ENCODE peak calls at places on chromosomes 3 and 15, in five cellular contexts. M, N, H, W and T are unnamed samples.
A peak's percentile ranks its signal among the peaks of the same experiment; 100 is the strongest.

GRCh38 chr3:29764059-29764458 is 483.2 kb downstream of the RBMS3 start:
- DNase-seq in M (no peak), N (peak; percentile 21), H (no peak), W (no peak), T (no peak)

GRCh38 chr3:50602675-50603191 is 8.8 kb downstream of the CISH start:
- DNase-seq in M (no peak), N (no peak), H (no peak), W (peak; percentile 31), T (no peak)

GRCh38 chr3:119346076-119346496 is 51.9 kb downstream of the ARHGAP31 start:
- DNase-seq in M (no peak), N (peak; percentile 33), H (no peak), W (no peak), T (no peak)

GRCh38 chr15:61835029-61835428 is 225.2 kb downstream of the VPS13C start:
- DNase-seq in M (no peak), N (no peak), H (no peak), W (no peak), T (no peak)

GRCh38 chr3:152836269-152836668 is 1.3 kb downstream of the P2RY1 start:
- DNase-seq in M (no peak), N (no peak), H (no peak), W (no peak), T (no peak)

GRCh38 chr3:168847293-168847883 is 751.7 kb upstream of the GOLIM4 start:
- DNase-seq in M (peak; percentile 44), N (peak; percentile 34), H (no peak), W (peak; percentile 5), T (no peak)

GRCh38 chr3:196754215-196754937 is 14.7 kb downstream of the PAK2 start:
- DNase-seq in M (no peak), N (peak; percentile 34), H (no peak), W (no peak), T (no peak)

GRCh38 chr3:32203854-32204253 is 34.6 kb upstream of the CMTM8 start:
- DNase-seq in M (no peak), N (no peak), H (no peak), W (no peak), T (no peak)

GRCh38 chr3:46812237-46812791 is 50.9 kb downstream of the MYL3 start:
- DNase-seq in M (no peak), N (peak; percentile 90), H (peak; percentile 72), W (peak; percentile 57), T (peak; percentile 82)

GRCh38 chr3:77420316-77420715 is 380.4 kb downstream of the ROBO2 start:
- DNase-seq in M (no peak), N (no peak), H (no peak), W (no peak), T (no peak)

GRCh38 chr15:48361690-48362089 is 30.5 kb downstream of the DUT start:
- DNase-seq in M (no peak), N (no peak), H (no peak), W (no peak), T (no peak)

GRCh38 chr15:49621327-49622210 is 721 bp downstream of the DTWD1 start:
- DNase-seq in M (peak; percentile 12), N (peak; percentile 23), H (no peak), W (no peak), T (no peak)

GRCh38 chr15:49492834-49493233 is 69.8 kb downstream of the FGF7 start:
- DNase-seq in M (no peak), N (no peak), H (no peak), W (no peak), T (no peak)

GRCh38 chr3:125105116-125105515 is 49.3 kb upstream of the HEG1 start:
- DNase-seq in M (no peak), N (no peak), H (no peak), W (no peak), T (no peak)
- H3K4me1 ChIP-seq in M (peaks cover 6% of the 10 kb centered on the region), N (peaks cover 10% of the 10 kb centered on the region), H (no peaks in the 10 kb centered on the region), W (no peaks in the 10 kb centered on the region), T (peaks cover 3% of the 10 kb centered on the region)

GRCh38 chr3:124610130-124610529 is 120.1 kb upstream of the UMPS start:
- DNase-seq in M (no peak), N (no peak), H (no peak), W (no peak), T (no peak)
- H3K36me3 ChIP-seq in M (no peaks in the 10 kb centered on the region), N (no peaks in the 10 kb centered on the region), H (no peaks in the 10 kb centered on the region), W (no peaks in the 10 kb centered on the region), T (no peaks in the 10 kb centered on the region)

DNA sequence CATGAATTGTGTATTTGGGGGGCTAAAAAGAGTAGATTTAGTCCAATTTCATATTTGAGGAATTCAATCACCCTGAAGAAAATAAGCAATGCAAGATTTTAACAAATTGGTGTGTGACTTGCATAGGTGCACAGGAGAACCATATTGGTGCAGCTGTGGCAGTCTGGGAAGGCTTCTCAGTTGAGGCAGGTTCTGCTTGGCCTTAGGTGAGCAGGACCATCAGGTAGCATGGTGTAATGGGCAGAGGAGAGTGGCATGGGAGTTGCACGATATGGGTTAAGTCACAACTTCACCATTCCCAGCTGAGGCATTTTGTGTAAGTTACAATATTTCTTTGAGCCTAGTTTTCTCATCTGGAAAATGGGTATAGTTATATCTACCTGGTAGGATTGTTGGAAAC is 10.5 kb downstream of the EBLN2 start:
- DNase-seq in M (no peak), N (no peak), H (no peak), W (no peak), T (no peak)
- H3K27ac ChIP-seq in M (no peak overlapping the region), N (no peak overlapping the region), H (no peak overlapping the region), W (no peak overlapping the region), T (no peak overlapping the region)

DNA sequence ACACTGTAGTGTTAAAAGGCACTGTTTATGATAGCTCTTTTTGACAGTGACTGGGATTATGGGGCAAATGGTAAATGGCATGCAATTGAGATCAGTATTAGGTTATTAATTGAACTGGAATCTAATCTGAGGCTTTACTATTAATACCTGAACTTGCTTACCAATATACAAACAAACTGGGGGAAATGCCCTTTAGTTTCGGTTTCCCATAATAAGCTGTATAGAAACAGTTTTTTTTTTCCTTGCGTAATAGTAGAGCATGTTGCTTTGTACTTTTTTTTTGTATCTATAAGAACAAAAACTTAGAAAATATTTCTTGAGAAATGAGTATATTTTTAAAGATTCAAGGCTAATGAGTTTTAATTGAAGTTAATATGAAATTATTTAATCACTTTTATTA is 95.0 kb downstream of the FNDC3B start:
- DNase-seq in M (no peak), N (no peak), H (no peak), W (no peak), T (no peak)
- H3K4me1 ChIP-seq in M (peaks cover 20% of the 10 kb centered on the region), N (peaks cover 26% of the 10 kb centered on the region), H (peaks cover 9% of the 10 kb centered on the region), W (peaks cover 68% of the 10 kb centered on the region), T (peaks cover 10% of the 10 kb centered on the region)

DNA sequence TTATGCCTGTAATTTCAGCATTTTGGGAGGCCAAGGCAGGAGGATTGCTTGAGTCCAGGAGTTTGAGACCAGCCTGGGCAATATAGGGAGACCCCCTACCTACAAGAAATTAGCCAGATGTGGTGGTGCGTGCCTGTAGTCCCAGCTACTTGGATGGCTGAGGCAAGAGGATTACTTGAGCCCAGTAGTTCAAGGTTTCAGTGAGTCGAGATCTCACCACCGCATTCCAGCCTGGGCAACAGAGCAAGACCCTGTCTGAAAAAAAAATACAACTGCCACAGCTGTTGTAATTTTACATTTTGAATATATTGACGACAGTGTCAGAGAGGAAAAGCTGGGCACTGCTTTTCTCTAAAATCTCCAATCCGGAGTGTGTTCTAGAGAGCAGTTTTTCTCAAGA is 21.2 kb downstream of the TATDN2 start:
- DNase-seq in M (no peak), N (no peak), H (no peak), W (no peak), T (no peak)
- H3K36me3 ChIP-seq in M (peaks cover 97% of the 10 kb centered on the region), N (peaks cover 3% of the 10 kb centered on the region), H (no peaks in the 10 kb centered on the region), W (peaks cover 17% of the 10 kb centered on the region), T (no peaks in the 10 kb centered on the region)

GRCh38 chr3:184811034-184811433 is 932 bp upstream of the VPS8 start:
- DNase-seq in M (no peak), N (no peak), H (no peak), W (no peak), T (no peak)

GRCh38 chr3:184805351-184806038 is 6.5 kb upstream of the VPS8 start:
- DNase-seq in M (no peak), N (no peak), H (no peak), W (no peak), T (no peak)

GRCh38 chr3:184808021-184808420 is 3.9 kb upstream of the VPS8 start:
- DNase-seq in M (peak; percentile 25), N (peak; percentile 84), H (no peak), W (no peak), T (no peak)

GRCh38 chr3:184807549-184807948 is 4.4 kb upstream of the VPS8 start:
- DNase-seq in M (no peak), N (no peak), H (no peak), W (no peak), T (no peak)

DNA sequence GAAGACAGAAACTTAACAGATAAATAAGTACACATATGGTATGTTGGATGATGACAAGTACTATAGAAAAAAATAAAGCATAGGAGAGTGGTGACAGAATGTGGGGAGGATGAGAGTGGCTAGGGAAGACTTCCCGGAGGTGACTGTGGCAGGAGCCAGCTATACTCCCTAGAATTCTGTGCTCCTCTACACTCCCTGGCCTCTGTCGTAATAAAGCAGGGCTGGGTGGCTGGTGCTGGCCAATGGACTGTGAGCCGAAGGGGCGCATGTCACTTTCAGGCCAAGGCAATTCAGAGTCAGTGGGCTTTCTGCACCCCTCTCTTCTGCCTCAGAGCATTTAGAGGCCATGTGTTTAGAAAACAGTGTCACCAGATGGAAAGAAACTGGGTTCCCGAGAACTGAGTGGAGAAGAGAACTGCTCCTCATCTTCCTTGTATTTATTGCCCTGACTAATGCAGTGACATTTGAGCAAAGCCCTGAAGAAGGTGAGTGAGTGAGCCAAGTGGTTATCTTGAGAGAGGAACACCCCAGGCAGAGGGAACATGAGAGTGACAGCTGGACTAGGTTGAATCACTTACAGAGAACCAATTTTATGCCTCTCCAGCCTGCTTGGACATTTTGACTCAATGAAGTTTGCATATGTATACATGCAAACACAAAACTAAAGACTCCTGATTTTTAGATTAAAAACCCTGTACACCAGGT is 5.2 kb upstream of the VPS8 start:
- DNase-seq in M (no peak), N (no peak), H (no peak), W (no peak), T (no peak)
- H3K27ac ChIP-seq in M (no peak overlapping the region), N (no peak overlapping the region), H (no peak overlapping the region), W (no peak overlapping the region), T (no peak overlapping the region)

GRCh38 chr15:31435891-31436628 is 109.4 kb downstream of the KLF13 start:
- DNase-seq in M (peak; percentile 38), N (no peak), H (peak; percentile 63), W (no peak), T (no peak)
- H3K4me1 ChIP-seq in M (peaks cover 66% of the 10 kb centered on the region), N (no peaks in the 10 kb centered on the region), H (no peaks in the 10 kb centered on the region), W (peaks cover 31% of the 10 kb centered on the region), T (no peaks in the 10 kb centered on the region)

DNA sequence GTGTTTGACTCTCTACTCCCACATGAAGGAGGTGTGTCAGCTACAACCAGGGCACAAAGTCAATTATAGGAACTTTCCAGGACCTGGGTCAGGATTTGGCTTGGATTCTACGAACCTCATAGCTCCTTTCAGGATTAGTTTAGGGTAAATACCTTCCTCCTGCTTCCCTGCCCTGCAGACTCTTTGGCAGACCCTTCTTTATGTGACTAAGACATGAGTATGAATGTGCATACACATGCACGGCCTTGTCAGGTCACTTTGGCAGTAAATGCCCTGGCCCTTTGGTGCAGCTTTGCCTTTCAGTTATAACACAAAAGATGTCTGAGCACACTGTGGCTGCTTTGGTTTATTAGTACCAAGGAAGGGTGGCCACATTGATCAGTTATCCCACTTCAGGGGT is 68.9 kb downstream of the GHSR start:
- DNase-seq in M (no peak), N (no peak), H (no peak), W (no peak), T (no peak)
- H3K36me3 ChIP-seq in M (peaks cover 6% of the 10 kb centered on the region), N (peaks cover 9% of the 10 kb centered on the region), H (no peaks in the 10 kb centered on the region), W (peaks cover 44% of the 10 kb centered on the region), T (peaks cover 18% of the 10 kb centered on the region)